ENCODE peak calls at places on chromosomes 2 and 18, in four cellular contexts. L is CD8-positive, alpha-beta T cell; Q is neural crest cell; A is lower lobe of right lung. N is an unnamed sample.

GRCh38 chr2:165401285-165401852 is 68.1 kb upstream of the CSRNP3 start:
- DNase-seq in L (no peak), Q (peak), A (no peak), N (no peak)

GRCh38 chr18:13435596-13436333 is 217.2 kb downstream of the LDLRAD4 start:
- DNase-seq in L (no peak), Q (no peak), A (no peak), N (no peak)

GRCh38 chr2:149573760-149574159 is 13.8 kb downstream of the MMADHC start:
- DNase-seq in L (no peak), Q (no peak), A (no peak), N (no peak)

GRCh38 chr2:55223958-55224760 is 7.9 kb downstream of the CLHC1 start:
- DNase-seq in L (no peak), Q (no peak), A (no peak), N (no peak)

GRCh38 chr2:54634564-54635511 is 88.6 kb upstream of the EML6 start:
- DNase-seq in L (no peak), Q (peak), A (no peak), N (peak)

GRCh38 chr2:148483675-148484074 is 160.9 kb upstream of the EPC2 start:
- DNase-seq in L (no peak), Q (peak), A (no peak), N (no peak)

GRCh38 chr2:218319813-218320360 is 27.6 kb upstream of the TMBIM1 start:
- DNase-seq in L (no peak), Q (no peak), A (no peak), N (no peak)

GRCh38 chr2:71963295-71963694 is 184.4 kb downstream of the CYP26B1 start:
- DNase-seq in L (no peak), Q (no peak), A (no peak), N (no peak)

GRCh38 chr18:8610442-8610801 is 1.2 kb downstream of the RAB12 start:
- DNase-seq in L (no peak), Q (no peak), A (no peak), N (peak)

GRCh38 chr2:173606619-173607305 is 252.1 kb downstream of the CDCA7 start:
- DNase-seq in L (no peak), Q (no peak), A (no peak), N (no peak)

GRCh38 chr2:47652041-47652713 is 130.8 kb upstream of the MSH6 start:
- DNase-seq in L (no peak), Q (no peak), A (no peak), N (no peak)

GRCh38 chr18:70421471-70421870 is 132.6 kb downstream of the SOCS6 start:
- DNase-seq in L (no peak), Q (no peak), A (no peak), N (no peak)

GRCh38 chr2:120654383-120655134 is 81.1 kb upstream of the GLI2 start:
- DNase-seq in L (no peak), Q (no peak), A (no peak), N (no peak)

GRCh38 chr2:240197439-240198139 is 57.1 kb upstream of the OTOS start:
- DNase-seq in L (no peak), Q (no peak), A (no peak), N (peak)

GRCh38 chr18:26765498-26765897 is 100.0 kb downstream of the AQP4 start:
- DNase-seq in L (no peak), Q (no peak), A (no peak), N (peak)

GRCh38 chr2:120734930-120735611 is 597 bp upstream of the GLI2 start:
- DNase-seq in L (no peak), Q (no peak), A (no peak), N (no peak)

GRCh38 chr2:105449083-105449482 is 50.2 kb upstream of the FHL2 start:
- DNase-seq in L (no peak), Q (no peak), A (no peak), N (no peak)

GRCh38 chr2:52074139-52074719 is 1042.3 kb upstream of the NRXN1 start:
- DNase-seq in L (no peak), Q (no peak), A (no peak), N (no peak)

GRCh38 chr2:10405441-10405840 is 42.7 kb downstream of the ODC1 start:
- DNase-seq in L (no peak), Q (no peak), A (peak), N (no peak)

GRCh38 chr2:173451137-173451536 is 96.5 kb downstream of the CDCA7 start:
- DNase-seq in L (no peak), Q (no peak), A (no peak), N (no peak)

GRCh38 chr2:127567351-127567854 is 31.9 kb downstream of the MYO7B start:
- DNase-seq in L (no peak), Q (no peak), A (no peak), N (no peak)

GRCh38 chr18:50057009-50057408 is 137.9 kb downstream of the MYO5B start:
- DNase-seq in L (no peak), Q (no peak), A (no peak), N (no peak)

GRCh38 chr2:23273786-23274185 is 111.2 kb upstream of the KLHL29 start:
- DNase-seq in L (no peak), Q (no peak), A (no peak), N (no peak)

GRCh38 chr2:188265315-188265714 is 26.4 kb upstream of the GULP1 start:
- DNase-seq in L (no peak), Q (no peak), A (no peak), N (no peak)

GRCh38 chr2:157751462-157752058 is 122.9 kb upstream of the ACVR1C start:
- DNase-seq in L (no peak), Q (no peak), A (no peak), N (no peak)

GRCh38 chr18:9082763-9083510 is 19.6 kb upstream of the NDUFV2 start:
- DNase-seq in L (no peak), Q (no peak), A (no peak), N (no peak)

GRCh38 chr2:11292464-11293255 is 51.8 kb downstream of the ROCK2 start:
- DNase-seq in L (no peak), Q (no peak), A (no peak), N (no peak)

GRCh38 chr18:49886891-49887764 is 73.8 kb upstream of the ACAA2 start:
- DNase-seq in L (no peak), Q (no peak), A (no peak), N (no peak)

GRCh38 chr18:69367104-69367503 is 33.6 kb upstream of the DOK6 start:
- DNase-seq in L (no peak), Q (no peak), A (no peak), N (no peak)

GRCh38 chr2:70946832-70947442 is 11.2 kb downstream of the ATP6V1B1 start:
- DNase-seq in L (peak), Q (peak), A (no peak), N (peak)

GRCh38 chr2:209496586-209496982 is 72.7 kb downstream of the MAP2 start:
- DNase-seq in L (no peak), Q (no peak), A (no peak), N (no peak)

GRCh38 chr2:168583064-168583709 is 127.1 kb downstream of the CERS6 start:
- DNase-seq in L (no peak), Q (no peak), A (no peak), N (no peak)

GRCh38 chr2:98476192-98476868 is 31.7 kb downstream of the INPP4A start:
- DNase-seq in L (no peak), Q (no peak), A (no peak), N (no peak)

GRCh38 chr18:45802814-45803492 is 22.5 kb upstream of the SIGLEC15 start:
- DNase-seq in L (no peak), Q (no peak), A (no peak), N (no peak)

GRCh38 chr18:51017140-51017874 is 12.7 kb upstream of the SMAD4 start:
- DNase-seq in L (no peak), Q (no peak), A (no peak), N (no peak)

GRCh38 chr2:178320011-178320410 is 125.7 kb downstream of the OSBPL6 start:
- DNase-seq in L (no peak), Q (no peak), A (no peak), N (no peak)

GRCh38 chr2:201999289-201999688 is 34.4 kb upstream of the FZD7 start:
- DNase-seq in L (no peak), Q (no peak), A (no peak), N (no peak)
- TF ChIP-seq CTCF in L (no peak), Q (no peak), A (no peak), N (no peak)

GRCh38 chr18:36733150-36733549 is 95.7 kb downstream of the TPGS2 start:
- DNase-seq in L (no peak), Q (no peak), A (no peak), N (no peak)
- TF ChIP-seq CTCF in L (no peak), Q (peak), A (no peak), N (no peak)

GRCh38 chr2:112764071-112765044 is at the start of gene CKAP2L:
- DNase-seq in L (peak), Q (peak), A (peak), N (peak)

GRCh38 chr2:112767693-112768380 is 3.4 kb upstream of the CKAP2L start:
- DNase-seq in L (no peak), Q (no peak), A (no peak), N (no peak)

GRCh38 chr2:112772322-112772721 is 7.9 kb upstream of the CKAP2L start:
- DNase-seq in L (no peak), Q (no peak), A (no peak), N (no peak)

GRCh38 chr2:112765251-112765650 is 842 bp upstream of the CKAP2L start:
- DNase-seq in L (no peak), Q (no peak), A (no peak), N (no peak)

GRCh38 chr2:112768432-112768831 is 4.0 kb upstream of the CKAP2L start:
- DNase-seq in L (no peak), Q (no peak), A (no peak), N (no peak)
- TF ChIP-seq CTCF in L (no peak), Q (peak), A (no peak), N (no peak)

DNA sequence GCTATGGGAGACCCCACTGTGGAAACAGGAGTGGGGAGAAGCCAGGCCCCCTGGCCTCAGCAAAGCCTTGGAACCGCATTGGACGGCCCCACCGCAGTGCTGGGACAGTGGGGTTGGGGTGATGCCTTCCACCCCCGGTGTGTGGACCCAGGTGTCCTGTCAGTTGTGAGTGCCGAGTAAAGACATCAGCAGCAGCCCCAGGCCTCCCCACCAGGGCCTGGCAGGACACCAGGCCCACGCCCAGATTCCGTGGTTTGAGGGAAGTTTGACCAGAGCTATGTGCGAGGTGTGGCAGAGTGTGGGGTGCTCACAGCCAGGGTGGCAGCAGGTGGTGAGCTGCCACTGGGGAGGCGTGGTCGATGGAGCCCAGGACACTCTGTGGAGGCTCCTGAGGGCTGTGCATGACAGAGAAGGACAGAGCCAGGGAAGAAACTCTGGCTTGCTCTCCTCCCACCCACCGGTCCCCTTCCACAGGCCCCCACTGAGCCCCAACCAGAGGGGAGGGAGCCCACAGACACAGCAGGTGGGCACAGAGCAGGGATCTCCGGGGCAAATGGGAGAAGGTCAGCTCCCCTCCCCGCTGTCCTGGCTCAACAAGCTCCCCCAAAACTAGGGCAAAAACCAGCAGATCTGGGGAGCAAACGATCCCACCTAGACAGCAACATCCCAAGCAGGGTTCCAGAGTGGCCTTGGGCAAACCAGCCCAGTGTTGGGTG is 69.1 kb downstream of the TWIST2 start:
- DNase-seq in L (no peak), Q (no peak), A (no peak), N (no peak)
- TF ChIP-seq CTCF in L (no peak), Q (no peak), A (no peak), N (no peak)

GRCh38 chr2:233980955-233981555 is 63.9 kb downstream of the TRPM8 start:
- DNase-seq in L (no peak), Q (no peak), A (no peak), N (no peak)

GRCh38 chr2:233983445-233983844 is 66.3 kb downstream of the TRPM8 start:
- DNase-seq in L (no peak), Q (no peak), A (no peak), N (no peak)

GRCh38 chr2:233982421-233983121 is 65.4 kb downstream of the TRPM8 start:
- DNase-seq in L (no peak), Q (no peak), A (no peak), N (no peak)

GRCh38 chr2:233979748-233980147 is 62.6 kb downstream of the TRPM8 start:
- DNase-seq in L (no peak), Q (no peak), A (no peak), N (peak)

GRCh38 chr2:233981574-233982420 is 64.6 kb downstream of the TRPM8 start:
- DNase-seq in L (no peak), Q (no peak), A (no peak), N (no peak)
- TF ChIP-seq CTCF in L (no peak), Q (no peak), A (no peak), N (no peak)

DNA sequence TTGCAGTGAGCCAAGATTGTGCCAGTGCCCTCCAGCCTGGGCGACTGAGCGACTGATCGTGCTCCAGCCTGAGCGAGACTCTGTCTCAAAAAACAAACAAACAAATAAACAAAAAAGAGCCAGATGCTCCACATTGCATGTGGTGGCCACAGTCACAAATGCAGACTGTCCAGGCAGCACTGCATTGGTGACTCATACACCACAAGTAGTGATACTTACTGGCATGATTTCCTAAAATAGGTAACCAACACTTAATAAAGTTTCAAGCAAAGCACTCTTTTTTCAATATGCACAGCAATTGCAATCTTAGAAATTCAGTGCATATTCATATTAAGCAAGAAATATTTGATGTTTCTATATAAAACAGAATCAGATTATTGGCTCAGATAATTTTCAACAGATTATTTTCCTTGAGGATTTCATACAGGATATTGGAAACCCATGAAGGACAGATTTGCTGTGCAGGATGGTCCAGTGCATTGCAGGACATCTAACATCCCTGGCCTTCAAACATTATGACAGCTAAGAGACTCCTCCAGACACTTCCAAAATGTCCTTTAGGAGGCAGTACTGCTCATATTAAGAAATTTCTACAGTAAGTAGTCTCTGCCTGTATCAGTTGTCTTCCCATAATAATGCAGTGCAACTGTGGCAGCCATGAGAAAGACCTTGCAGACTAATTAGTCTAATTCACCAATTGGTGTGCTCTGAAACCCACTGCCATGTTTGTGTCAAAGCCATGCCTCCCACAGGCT is 10.5 kb upstream of the SLC1A4 start:
- DNase-seq in L (no peak), Q (no peak), A (no peak), N (no peak)
- TF ChIP-seq CTCF in L (peak), Q (peak), A (peak), N (no peak)

DNA sequence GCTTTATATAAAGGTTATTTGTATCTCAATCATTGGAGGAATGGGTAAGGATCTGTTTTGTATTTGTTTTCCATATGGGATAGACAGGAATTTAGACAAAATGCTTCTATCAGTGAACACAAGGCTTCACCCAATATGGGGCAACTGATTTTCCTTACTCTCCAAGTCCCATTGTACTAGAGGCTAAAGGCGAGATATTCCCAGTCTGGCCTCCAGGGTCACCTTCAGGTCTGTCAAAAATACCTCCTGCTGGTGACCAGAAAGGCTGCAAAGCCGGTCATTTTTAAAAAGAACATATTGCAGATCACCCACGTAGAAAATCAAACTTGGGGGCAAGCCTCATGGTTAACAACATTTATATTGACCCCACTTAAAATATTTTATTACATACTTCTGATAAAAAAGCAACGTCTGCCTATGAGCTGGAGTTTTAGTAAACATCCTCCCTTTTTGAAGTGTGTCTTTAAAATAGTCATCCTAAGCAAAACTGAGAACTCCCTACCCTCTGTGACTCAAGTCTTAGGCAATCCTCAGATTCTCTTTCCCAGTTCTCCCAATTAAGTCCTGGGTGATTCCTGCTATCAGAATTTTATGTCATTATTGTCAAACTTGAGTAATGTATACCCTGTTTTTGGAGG is 276.6 kb downstream of the MREG start:
- DNase-seq in L (no peak), Q (no peak), A (no peak), N (no peak)
- TF ChIP-seq CTCF in L (no peak), Q (no peak), A (no peak), N (no peak)

DNA sequence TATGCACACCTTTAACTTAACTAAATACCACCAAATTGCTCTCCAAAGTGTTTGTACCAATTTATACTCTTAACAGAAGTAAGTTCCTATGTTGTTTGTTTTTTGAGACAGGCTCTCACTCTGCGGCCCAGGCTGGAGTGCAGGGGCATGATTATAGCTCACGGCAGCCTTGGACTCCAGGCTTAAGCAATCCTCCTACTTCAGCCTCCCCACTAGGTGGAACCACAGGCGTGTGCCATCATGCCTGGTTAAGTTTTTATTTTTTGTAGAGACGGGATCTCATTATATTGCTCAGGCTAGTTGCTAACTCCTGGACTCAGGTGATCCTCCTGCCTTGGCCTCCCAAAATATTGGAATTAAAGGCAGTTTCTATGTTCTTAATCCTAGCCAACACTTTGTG is 13.1 kb upstream of the NAB1 start:
- DNase-seq in L (no peak), Q (no peak), A (no peak), N (no peak)
- TF ChIP-seq CTCF in L (no peak), Q (no peak), A (no peak), N (no peak)

N was measured in right lobe of liver.